ENCODE peak calls at places on chromosomes 11 and 22, in five cellular contexts. P is breast epithelium; K is CD8-positive, alpha-beta T cell; X is stomach; G is IMR-90. J is an unnamed sample.

GRCh38 chr11:63918576-63919171 is 1.7 kb upstream of the RCOR2 start:
- DNase-seq in K (no peak), G (no peak), X (no peak), P (no peak), J (peak)

GRCh38 chr11:2517386-2518064 is 72.7 kb downstream of the KCNQ1 start:
- DNase-seq in G (no peak), P (peak), X (peak), K (no peak), J (no peak)

GRCh38 chr11:117443269-117444186 is 115.9 kb downstream of the CEP164 start:
- DNase-seq in X (peak), P (no peak), K (no peak), G (peak), J (peak)

GRCh38 chr11:72195518-72195917 is 3.6 kb downstream of the FOLR1 start:
- DNase-seq in X (no peak), G (no peak), K (no peak), P (no peak), J (no peak)

GRCh38 chr11:117511981-117512448 is 184.4 kb downstream of the CEP164 start:
- DNase-seq in X (no peak), G (no peak), K (no peak), P (no peak), J (no peak)

GRCh38 chr11:66909181-66909580 is 49.0 kb downstream of the PC start:
- DNase-seq in K (no peak), X (no peak), G (no peak), P (no peak), J (no peak)

GRCh38 chr11:94768602-94769511 is 701 bp downstream of the AMOTL1 start:
- DNase-seq in X (peak), G (peak), K (no peak), P (no peak), J (no peak)

GRCh38 chr11:113685650-113686349 is 20.3 kb downstream of the TMPRSS5 start:
- DNase-seq in K (no peak), G (no peak), P (no peak), X (no peak), J (no peak)

GRCh38 chr11:83046626-83047172 is 25.0 kb downstream of the RAB30 start:
- DNase-seq in X (no peak), K (no peak), P (no peak), G (peak), J (peak)

GRCh38 chr11:33859306-33859705 is 32.6 kb downstream of the LMO2 start:
- DNase-seq in P (no peak), G (no peak), X (no peak), K (no peak), J (no peak)

GRCh38 chr11:33861911-33862310 is 30.0 kb downstream of the LMO2 start:
- DNase-seq in P (no peak), K (no peak), G (no peak), X (no peak), J (no peak)

GRCh38 chr11:33863418-33864172 is 28.3 kb downstream of the LMO2 start:
- DNase-seq in X (no peak), K (no peak), G (no peak), P (no peak), J (no peak)

GRCh38 chr11:33860926-33861325 is 30.9 kb downstream of the LMO2 start:
- DNase-seq in P (no peak), G (no peak), K (no peak), X (no peak), J (no peak)

DNA sequence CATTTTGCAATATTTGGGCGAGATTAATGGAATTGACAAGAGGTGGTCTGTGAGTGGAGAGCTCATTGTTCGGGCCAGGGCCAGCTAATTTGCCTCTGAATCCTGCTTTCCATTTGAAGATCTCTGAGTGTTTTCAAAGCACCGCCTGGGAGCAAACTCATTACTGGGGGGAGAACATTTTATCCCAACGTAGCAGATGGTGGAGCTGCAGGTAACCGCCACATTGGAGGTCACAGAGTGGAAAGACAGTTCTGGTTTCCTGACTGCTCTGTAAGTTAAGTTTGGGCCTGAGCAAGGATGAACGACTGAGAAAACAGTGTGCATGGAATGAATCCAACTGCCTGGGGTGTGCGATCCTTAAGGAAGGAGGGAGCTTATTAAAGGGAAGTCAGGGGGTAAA is 30.5 kb downstream of the LMO2 start:
- DNase-seq in G (no peak), P (no peak), K (no peak), X (no peak), J (no peak)
- H3K4me3 ChIP-seq in G (no peak), P (no peak), K (no peak), X (no peak), J (no peak)

GRCh38 chr22:17888855-17889254 is 114.6 kb upstream of the BID start:
- DNase-seq in K (no peak), G (peak), P (no peak), X (no peak), J (peak)
- TF ChIP-seq CTCF in K (no peak), G (peak), P (no peak), X (no peak), J (peak)

GRCh38 chr11:27460571-27460970 is 12.0 kb downstream of the LGR4 start:
- DNase-seq in K (no peak), X (no peak), P (no peak), G (no peak), J (no peak)
- H3K4me3 ChIP-seq in K (no peak), X (no peak), P (no peak), G (no peak), J (no peak)

GRCh38 chr22:42648017-42648367 is 1.2 kb downstream of the CYB5R3 start:
- DNase-seq in X (no peak), G (no peak), P (no peak), K (no peak), J (no peak)

GRCh38 chr22:42646569-42647525 is 2.3 kb downstream of the CYB5R3 start:
- DNase-seq in P (peak), K (no peak), G (no peak), X (peak), J (peak)

GRCh38 chr22:42651134-42651533 is 1.9 kb upstream of the CYB5R3 start:
- DNase-seq in P (no peak), X (no peak), K (no peak), G (peak), J (no peak)

GRCh38 chr22:42648368-42649260 is 578 bp downstream of the CYB5R3 start:
- DNase-seq in G (no peak), X (peak), K (no peak), P (peak), J (peak)

DNA sequence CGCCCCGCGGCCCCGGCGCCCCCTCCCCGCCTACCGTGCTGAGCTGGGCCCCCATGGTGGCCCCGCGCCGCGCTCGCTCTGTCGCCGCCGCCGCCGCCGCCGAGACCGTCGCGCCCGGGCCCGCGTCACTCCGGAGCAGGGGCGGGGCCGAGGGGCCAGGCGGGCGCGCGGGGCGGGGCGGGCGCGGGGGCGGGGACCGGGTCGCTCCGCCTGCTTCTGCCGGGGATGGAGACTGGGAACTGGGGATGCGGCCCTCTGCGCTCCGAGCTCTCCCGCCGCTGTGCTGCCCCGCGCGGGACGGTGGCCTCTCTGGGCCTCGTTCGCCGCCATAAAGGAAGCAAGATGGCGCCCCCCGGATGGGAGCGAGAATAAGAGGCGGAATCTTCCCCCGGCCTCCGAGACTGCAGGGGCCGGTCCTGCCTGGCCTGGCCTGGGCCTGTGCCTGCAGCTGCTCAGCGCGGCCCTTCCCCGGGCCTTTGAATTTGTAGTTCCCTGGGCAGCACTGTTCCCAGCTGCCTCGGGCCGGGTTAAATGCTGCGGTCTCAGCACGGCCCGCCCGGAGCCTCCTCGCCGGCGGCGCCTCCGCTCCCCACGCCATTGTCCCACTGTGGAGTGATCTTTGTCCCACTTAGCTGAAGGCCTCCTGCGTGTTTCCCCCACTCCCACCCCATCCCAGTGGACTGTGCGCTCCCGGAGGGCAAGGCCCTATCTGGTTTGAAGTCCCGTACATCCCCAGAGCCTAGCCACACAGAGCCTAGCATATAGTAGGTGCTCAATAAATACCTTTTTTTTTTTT is at the start of gene CYB5R3:
- DNase-seq in G (peak), X (peak), P (peak), K (peak), J (peak)
- TF ChIP-seq CTCF in G (no peak), X (no peak), P (no peak), K (no peak), J (no peak)

DNA sequence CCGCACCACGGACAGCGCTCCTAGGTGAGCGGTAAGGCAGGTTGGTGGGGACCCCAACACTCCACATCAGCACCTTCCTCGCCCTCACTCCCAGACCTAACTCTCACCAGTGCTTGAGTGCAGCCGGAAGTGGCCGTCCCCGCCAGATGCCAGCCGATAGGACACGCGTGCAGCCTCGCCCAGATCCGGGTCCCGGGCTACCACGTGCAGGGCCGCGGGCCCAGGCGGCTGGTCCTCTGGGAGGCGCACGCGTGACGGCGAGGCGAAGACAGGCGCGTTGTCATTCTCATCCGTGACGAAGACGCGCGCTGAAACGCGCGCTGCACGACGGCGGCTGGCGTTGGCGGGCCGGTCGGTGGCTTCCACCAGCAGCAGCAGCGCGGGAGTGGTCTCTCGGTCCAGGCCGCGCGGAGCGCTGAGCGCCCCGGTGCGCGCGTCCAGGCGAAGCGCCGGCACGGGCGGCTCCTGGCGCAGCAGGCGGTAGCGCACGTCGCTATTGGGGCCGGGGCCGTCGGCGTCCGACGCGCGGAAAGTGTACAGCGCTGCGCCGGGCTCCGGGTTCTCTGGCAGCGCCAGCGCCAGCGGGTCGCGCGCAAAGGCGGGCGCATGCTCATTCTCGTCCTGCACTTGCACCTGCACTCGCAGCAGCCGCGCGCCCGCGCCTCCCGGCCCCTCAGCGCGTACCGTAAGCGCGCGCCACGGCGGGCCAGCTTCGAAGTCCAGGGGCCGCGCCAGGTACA is 10.8 kb upstream of the TPP1 start:
- DNase-seq in G (no peak), K (no peak), P (no peak), X (peak), J (no peak)
- H3K4me3 ChIP-seq in G (no peak), K (no peak), P (no peak), X (peak), J (no peak)

DNA sequence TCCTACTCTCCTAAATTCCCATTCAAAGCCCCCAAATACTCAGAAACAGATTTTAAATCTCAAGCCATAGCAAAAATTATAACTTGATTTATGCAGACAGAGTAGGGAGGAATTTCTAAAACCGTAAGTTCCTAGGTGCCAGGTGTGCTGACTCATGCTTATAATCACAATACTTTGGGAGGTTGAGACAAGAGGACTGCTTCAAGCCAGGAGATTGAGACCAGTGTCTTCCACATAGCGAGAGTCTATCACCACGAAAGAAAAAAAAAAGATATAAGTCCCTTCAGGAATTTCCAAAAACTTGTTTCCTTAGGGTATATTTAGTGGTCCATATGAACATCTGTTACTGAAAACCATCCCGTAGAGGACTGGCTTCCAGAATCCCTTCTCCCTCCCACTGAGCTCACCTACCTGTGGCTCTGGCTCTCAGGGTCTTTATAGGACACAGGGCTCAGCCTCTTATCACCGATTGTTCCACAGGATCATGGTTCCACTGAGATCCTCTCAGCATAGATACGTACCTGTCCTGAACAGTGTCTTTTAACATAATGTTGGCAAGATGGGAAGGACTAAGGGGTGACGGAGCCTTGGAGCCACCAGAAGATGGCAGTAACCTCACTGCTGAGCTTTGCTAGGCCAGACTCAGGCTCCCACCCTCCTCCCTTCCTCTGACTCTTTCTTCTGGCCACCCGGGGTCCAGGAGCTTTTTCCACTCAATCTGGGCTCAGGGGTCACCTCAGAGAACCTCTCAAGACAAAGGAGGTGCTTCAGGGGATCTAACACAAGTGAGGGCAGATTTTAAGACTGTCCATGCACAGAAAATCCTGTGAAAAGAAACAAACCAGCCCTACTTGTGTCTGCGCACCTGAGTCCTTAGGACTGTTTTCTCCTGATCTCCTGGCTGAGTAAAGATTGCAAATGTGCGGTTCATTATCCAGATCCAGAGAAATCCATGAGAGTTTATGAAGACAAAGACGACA is 117.5 kb upstream of the TOP3B start:
- DNase-seq in P (no peak), G (peak), X (no peak), K (no peak), J (no peak)
- TF ChIP-seq CTCF in P (no peak), G (peak), X (no peak), K (no peak), J (peak)

GRCh38 chr22:30824096-30824495 is 129.4 kb downstream of the OSBP2 start:
- DNase-seq in X (no peak), K (no peak), G (no peak), P (no peak), J (no peak)

GRCh38 chr22:30821863-30822215 is 127.2 kb downstream of the OSBP2 start:
- DNase-seq in X (no peak), G (no peak), K (no peak), P (no peak), J (no peak)

GRCh38 chr22:30821381-30821780 is 126.7 kb downstream of the OSBP2 start:
- DNase-seq in G (no peak), P (no peak), X (no peak), K (no peak), J (no peak)

GRCh38 chr22:30823015-30823370 is 128.3 kb downstream of the OSBP2 start:
- DNase-seq in X (no peak), K (no peak), G (no peak), P (no peak), J (no peak)

GRCh38 chr22:30822216-30823014 is 127.7 kb downstream of the OSBP2 start:
- DNase-seq in G (no peak), K (no peak), P (no peak), X (no peak), J (no peak)
- H3K4me3 ChIP-seq in G (peak), K (no peak), P (peak), X (peak), J (peak)

GRCh38 chr11:257766-258493 is 20.3 kb upstream of the NLRP6 start:
- DNase-seq in P (no peak), G (no peak), X (no peak), K (no peak), J (no peak)
- TF ChIP-seq CTCF in P (no peak), G (peak), X (no peak), K (no peak), J (no peak)

GRCh38 chr11:120749389-120749788 is 237.8 kb downstream of the GRIK4 start:
- DNase-seq in X (no peak), G (no peak), K (no peak), P (no peak), J (no peak)

GRCh38 chr11:120747801-120748484 is 236.4 kb downstream of the GRIK4 start:
- DNase-seq in X (no peak), G (no peak), K (no peak), P (no peak), J (no peak)

GRCh38 chr11:120746836-120747609 is 235.5 kb downstream of the GRIK4 start:
- DNase-seq in G (no peak), K (no peak), X (no peak), P (peak), J (no peak)

GRCh38 chr11:120746395-120746794 is 234.8 kb downstream of the GRIK4 start:
- DNase-seq in G (no peak), P (no peak), K (no peak), X (no peak), J (no peak)

GRCh38 chr11:120748485-120748814 is 236.9 kb downstream of the GRIK4 start:
- DNase-seq in G (no peak), X (no peak), K (no peak), P (no peak), J (no peak)
- H3K4me3 ChIP-seq in G (no peak), X (no peak), K (no peak), P (no peak), J (no peak)

J was measured in AG10803.